ENCODE peak calls at places on chromosomes 4 and X, in ten cellular contexts. O is fibroblast of the aortic adventitia; T is colonic mucosa; E is mucosa of descending colon; N is CD8-positive, alpha-beta T cell; S is prostate gland; P is HFF-Myc; X is tibial artery; A is spleen; W is left lung. G is an unnamed sample.

GRCh38 chrX:82141942-82142341 is 940.0 kb downstream of the SH3BGRL start:
- DNase-seq in O (no peak), T (no peak), E (no peak), N (peak), S (no peak), P (no peak), X (no peak), A (no peak), W (no peak), G (no peak)

GRCh38 chr4:83179205-83179604 is 64.7 kb upstream of the PLAC8 start:
- DNase-seq in O (no peak), T (no peak), E (no peak), N (no peak), S (no peak), P (no peak), X (no peak), A (no peak), W (no peak), G (no peak)

GRCh38 chrX:17039826-17040225 is 93.4 kb downstream of the REPS2 start:
- DNase-seq in O (peak), T (no peak), E (no peak), N (no peak), S (no peak), P (no peak), X (no peak), A (no peak), W (no peak), G (no peak)

GRCh38 chr4:104743141-104743748 is 248.6 kb upstream of the CXXC4 start:
- DNase-seq in O (no peak), T (no peak), E (no peak), N (no peak), S (no peak), P (no peak), X (no peak), A (no peak), W (no peak), G (no peak)

GRCh38 chr4:80614319-80614718 is 278.8 kb downstream of the CFAP299 start:
- DNase-seq in O (no peak), T (no peak), E (peak), N (no peak), S (no peak), P (no peak), X (no peak), A (no peak), W (no peak), G (no peak)

GRCh38 chr4:22607382-22607781 is 85.4 kb upstream of the GBA3 start:
- DNase-seq in O (peak), T (peak), E (peak), N (no peak), S (peak), P (peak), X (no peak), A (no peak), W (peak), G (peak)

GRCh38 chr4:75169020-75169814 is 236.3 kb downstream of the PARM1 start:
- DNase-seq in O (no peak), T (no peak), E (no peak), N (no peak), S (no peak), P (no peak), X (no peak), A (no peak), W (no peak), G (no peak)

GRCh38 chr4:114512595-114513295 is 85.9 kb upstream of the UGT8 start:
- DNase-seq in O (no peak), T (no peak), E (no peak), N (no peak), S (no peak), P (no peak), X (no peak), A (no peak), W (no peak), G (no peak)

GRCh38 chrX:103254171-103254824 is 657 bp downstream of the TCEAL8 start:
- DNase-seq in O (peak), T (peak), E (peak), N (no peak), S (peak), P (peak), X (peak), A (peak), W (peak), G (peak)

GRCh38 chr4:17690135-17690534 is 75.7 kb downstream of the MED28 start:
- DNase-seq in O (no peak), T (no peak), E (no peak), N (no peak), S (no peak), P (no peak), X (no peak), A (no peak), W (no peak), G (no peak)

GRCh38 chr4:1470816-1471442 is 64.7 kb upstream of the NKX1-1 start:
- DNase-seq in O (no peak), T (no peak), E (peak), N (no peak), S (no peak), P (no peak), X (peak), A (peak), W (peak), G (no peak)

GRCh38 chr4:83858121-83858520 is 322.2 kb downstream of the GPAT3 start:
- DNase-seq in O (no peak), T (no peak), E (no peak), N (no peak), S (no peak), P (no peak), X (no peak), A (no peak), W (no peak), G (no peak)

GRCh38 chr4:54487491-54487890 is 170.3 kb upstream of the KIT start:
- DNase-seq in O (no peak), T (no peak), E (no peak), N (no peak), S (no peak), P (no peak), X (no peak), A (no peak), W (no peak), G (peak)

GRCh38 chrX:110415440-110416167 is 57.0 kb downstream of the RTL9 start:
- DNase-seq in O (peak), T (no peak), E (no peak), N (no peak), S (no peak), P (no peak), X (no peak), A (no peak), W (no peak), G (no peak)

GRCh38 chr4:151692821-151693504 is 67.8 kb downstream of the GATB start:
- DNase-seq in O (no peak), T (no peak), E (no peak), N (no peak), S (no peak), P (no peak), X (no peak), A (no peak), W (no peak), G (no peak)

GRCh38 chr4:156765277-156765676 is 206.3 kb downstream of the PDGFC start:
- DNase-seq in O (no peak), T (no peak), E (no peak), N (no peak), S (no peak), P (no peak), X (no peak), A (no peak), W (no peak), G (no peak)

GRCh38 chr4:182478475-182478874 is 235.3 kb downstream of the TENM3 start:
- DNase-seq in O (peak), T (no peak), E (no peak), N (no peak), S (no peak), P (peak), X (no peak), A (no peak), W (no peak), G (peak)

GRCh38 chr4:122576261-122577188 is 44.3 kb downstream of the IL21 start:
- DNase-seq in O (peak), T (no peak), E (no peak), N (no peak), S (peak), P (no peak), X (no peak), A (no peak), W (no peak), G (peak)

GRCh38 chrX:43556207-43556606 is 99.9 kb upstream of the MAOA start:
- DNase-seq in O (no peak), T (no peak), E (no peak), N (no peak), S (no peak), P (no peak), X (no peak), A (no peak), W (no peak), G (no peak)

GRCh38 chrX:98548550-98548949 is 1664.8 kb downstream of the RPA4 start:
- DNase-seq in O (no peak), T (no peak), E (no peak), N (no peak), S (no peak), P (no peak), X (no peak), A (no peak), W (no peak), G (no peak)

GRCh38 chr4:13611283-13611842 is 16.2 kb downstream of the BOD1L1 start:
- DNase-seq in O (peak), T (no peak), E (no peak), N (no peak), S (no peak), P (peak), X (no peak), A (peak), W (no peak), G (peak)

GRCh38 chrX:115911967-115912366 is 258.6 kb upstream of the AGTR2 start:
- DNase-seq in O (no peak), T (no peak), E (no peak), N (no peak), S (no peak), P (no peak), X (no peak), A (no peak), W (no peak), G (no peak)

GRCh38 chr4:111031180-111031579 is 408.3 kb upstream of the PITX2 start:
- DNase-seq in O (no peak), T (no peak), E (no peak), N (no peak), S (no peak), P (no peak), X (no peak), A (no peak), W (no peak), G (peak)

GRCh38 chrX:41167888-41168287 is 82.6 kb downstream of the USP9X start:
- DNase-seq in O (no peak), T (no peak), E (no peak), N (no peak), S (no peak), P (no peak), X (no peak), A (no peak), W (no peak), G (no peak)

GRCh38 chrX:49627030-49627777 is 28.4 kb downstream of the GAGE1 start:
- DNase-seq in O (no peak), T (no peak), E (no peak), N (no peak), S (no peak), P (no peak), X (no peak), A (no peak), W (no peak), G (peak)

GRCh38 chr4:181301735-181302380 is 941.3 kb upstream of the TENM3 start:
- DNase-seq in O (peak), T (peak), E (peak), N (no peak), S (peak), P (no peak), X (no peak), A (no peak), W (no peak), G (no peak)

GRCh38 chr4:105613326-105613725 is 60.9 kb downstream of the ARHGEF38 start:
- DNase-seq in O (no peak), T (no peak), E (no peak), N (no peak), S (peak), P (no peak), X (no peak), A (no peak), W (no peak), G (no peak)

GRCh38 chrX:54564942-54565341 is 34.9 kb downstream of the GNL3L start:
- DNase-seq in O (peak), T (no peak), E (no peak), N (no peak), S (no peak), P (no peak), X (no peak), A (no peak), W (no peak), G (peak)

GRCh38 chr4:1997712-1998111 is 11.1 kb downstream of the NELFA start:
- DNase-seq in O (no peak), T (no peak), E (no peak), N (no peak), S (no peak), P (no peak), X (no peak), A (no peak), W (no peak), G (no peak)

GRCh38 chrX:153474266-153474665 is 3.9 kb upstream of the HAUS7 start:
- DNase-seq in O (no peak), T (no peak), E (no peak), N (no peak), S (no peak), P (no peak), X (no peak), A (no peak), W (no peak), G (no peak)

GRCh38 chr4:15757084-15757483 is 21.0 kb upstream of the CD38 start:
- DNase-seq in O (no peak), T (no peak), E (no peak), N (no peak), S (no peak), P (no peak), X (no peak), A (no peak), W (no peak), G (no peak)

GRCh38 chr4:16079046-16079445 is 4.8 kb downstream of the PROM1 start:
- DNase-seq in O (no peak), T (no peak), E (no peak), N (no peak), S (no peak), P (no peak), X (no peak), A (no peak), W (no peak), G (no peak)

GRCh38 chr4:181711387-181711786 is 531.8 kb upstream of the TENM3 start:
- DNase-seq in O (no peak), T (no peak), E (no peak), N (no peak), S (no peak), P (no peak), X (no peak), A (no peak), W (no peak), G (no peak)

GRCh38 chr4:24719615-24720014 is 75.8 kb upstream of the SOD3 start:
- DNase-seq in O (no peak), T (no peak), E (no peak), N (no peak), S (no peak), P (no peak), X (no peak), A (no peak), W (no peak), G (no peak)

GRCh38 chr4:24720979-24721378 is 74.4 kb upstream of the SOD3 start:
- DNase-seq in O (no peak), T (no peak), E (no peak), N (no peak), S (no peak), P (no peak), X (no peak), A (no peak), W (no peak), G (no peak)

GRCh38 chr4:24727390-24727789 is 68.0 kb upstream of the SOD3 start:
- DNase-seq in O (no peak), T (no peak), E (no peak), N (no peak), S (no peak), P (no peak), X (no peak), A (no peak), W (no peak), G (no peak)

GRCh38 chr4:24722026-24722568 is 73.3 kb upstream of the SOD3 start:
- DNase-seq in O (no peak), T (no peak), E (no peak), N (no peak), S (no peak), P (no peak), X (no peak), A (no peak), W (no peak), G (no peak)
- TF ChIP-seq CTCF in O (no peak), T (no peak), E (no peak), N (no peak), S (no peak), P (no peak), X (no peak), A (no peak), W (no peak), G (no peak)

GRCh38 chr4:107825072-107825789 is 499 bp downstream of the SGMS2 start:
- DNase-seq in O (peak), T (peak), E (peak), N (no peak), S (peak), P (no peak), X (peak), A (no peak), W (no peak), G (peak)
- H3K4me3 ChIP-seq in O (peak), T (peak), E (peak), N (no peak), S (peak), P (peak), X (peak), A (peak), W (peak), G (peak)

DNA sequence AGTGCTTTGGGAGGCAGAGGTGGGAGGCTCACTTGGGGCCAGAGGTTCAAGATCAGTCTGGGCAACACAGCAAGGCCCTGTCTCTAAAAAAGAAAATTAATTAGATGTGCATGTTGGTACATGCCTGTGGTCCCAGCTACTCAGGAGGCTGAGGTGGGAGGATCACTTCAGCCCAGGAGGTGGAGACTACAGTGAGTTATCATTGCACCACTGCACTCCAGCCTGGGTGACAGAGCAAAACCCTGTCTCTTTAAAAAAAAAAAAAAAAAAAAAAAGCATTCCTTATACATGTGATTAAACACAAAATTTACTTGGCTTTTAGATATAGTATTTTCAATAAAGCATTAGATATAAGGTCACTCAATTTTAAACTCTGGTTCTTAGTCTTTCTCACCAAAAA is 34.9 kb downstream of the SMARCA1 start:
- DNase-seq in O (no peak), T (no peak), E (no peak), N (no peak), S (no peak), P (no peak), X (no peak), A (no peak), W (no peak), G (no peak)
- TF ChIP-seq CTCF in O (no peak), T (no peak), E (no peak), N (no peak), S (no peak), P (no peak), X (no peak), A (no peak), W (no peak), G (no peak)

GRCh38 chrX:78111140-78111931 is 7.3 kb downstream of the PGK1 start:
- DNase-seq in O (no peak), T (peak), E (no peak), N (no peak), S (no peak), P (no peak), X (no peak), A (no peak), W (no peak), G (no peak)
- H3K4me3 ChIP-seq in O (no peak), T (no peak), E (no peak), N (no peak), S (no peak), P (no peak), X (no peak), A (no peak), W (no peak), G (no peak)

GRCh38 chr4:137861682-137862081 is 329.4 kb upstream of the PCDH18 start:
- DNase-seq in O (peak), T (no peak), E (no peak), N (no peak), S (no peak), P (peak), X (no peak), A (no peak), W (no peak), G (peak)
- TF ChIP-seq CTCF in O (peak), T (peak), E (no peak), N (no peak), S (peak), P (no peak), X (peak), A (peak), W (no peak), G (peak)

G was measured in foreskin fibroblast.